ENCODE peak calls at places on chromosomes 12 and 14, in six cellular contexts. B is ureter; M is pulmonary artery endothelial cell; E is stimulated activated CD4-positive, alpha-beta T cell treated with anti-CD3 and anti-CD28 coated beads, Interleukin-12 subunit alpha, Interleukin-12 subunit beta, amount 100 ng/mL, for 4 hours; H is BJ; Q is astrocyte of the hippocampus. Y is an unnamed sample.

GRCh38 chr14:22391908-22392307 is 197.1 kb downstream of the DAD1 start:
- DNase-seq in M (peak; percentile 47), B (peak; percentile 73), H (no peak), Q (peak; percentile 88), E (no peak), Y (no peak)

GRCh38 chr12:241266-241665 is 21.4 kb downstream of the SLC6A13 start:
- DNase-seq in M (no peak), B (no peak), E (no peak), H (no peak), Q (no peak), Y (no peak)

GRCh38 chr14:88990856-88991255 is 166.4 kb downstream of the TTC8 start:
- DNase-seq in M (no peak), B (no peak), H (no peak), Q (no peak), E (no peak), Y (no peak)

GRCh38 chr12:63802012-63802608 is 22.4 kb downstream of the RXYLT1 start:
- DNase-seq in E (no peak), B (no peak), H (no peak), Q (peak; percentile 45), M (no peak), Y (no peak)

GRCh38 chr12:91836264-91836663 is 309.4 kb downstream of the BTG1 start:
- DNase-seq in E (no peak), B (no peak), M (no peak), Q (no peak), H (no peak), Y (no peak)

GRCh38 chr14:89836830-89837469 is 117.6 kb downstream of the EFCAB11 start:
- DNase-seq in M (no peak), H (no peak), E (no peak), B (no peak), Q (no peak), Y (no peak)

GRCh38 chr14:59630281-59630963 is 53.8 kb upstream of the CCDC175 start:
- DNase-seq in E (no peak), B (no peak), Q (peak; percentile 72), M (no peak), H (no peak), Y (no peak)

GRCh38 chr12:56410768-56411167 is 38.5 kb downstream of the TIMELESS start:
- DNase-seq in H (no peak), B (no peak), M (no peak), E (no peak), Q (no peak), Y (no peak)

GRCh38 chr14:68391292-68392014 is 401.4 kb downstream of the ZFP36L1 start:
- DNase-seq in H (peak; percentile 54), M (no peak), Q (peak; percentile 86), E (no peak), B (no peak), Y (no peak)

GRCh38 chr12:105418232-105418631 is 87.7 kb downstream of the C12orf75 start:
- DNase-seq in B (no peak), Q (peak; percentile 93), H (peak; percentile 97), E (no peak), M (no peak), Y (no peak)

GRCh38 chr12:77734489-77734888 is 96.2 kb upstream of the NAV3 start:
- DNase-seq in E (no peak), B (no peak), Q (no peak), M (no peak), H (peak; percentile 38), Y (no peak)

GRCh38 chr12:116172224-116172849 is 105.2 kb downstream of the MED13L start:
- DNase-seq in H (no peak), E (peak; percentile 16), B (no peak), M (no peak), Q (no peak), Y (no peak)

GRCh38 chr14:55354500-55354899 is 57.1 kb downstream of the ATG14 start:
- DNase-seq in E (peak; percentile 38), Q (peak; percentile 43), B (peak; percentile 65), H (no peak), M (peak; percentile 7), Y (no peak)

GRCh38 chr12:79689477-79690155 is 1.1 kb downstream of the PAWR start:
- DNase-seq in Q (peak; percentile 72), E (no peak), H (no peak), B (peak; percentile 57), M (no peak), Y (no peak)

GRCh38 chr12:128178971-128179370 is 88.0 kb upstream of the TMEM132C start:
- DNase-seq in Q (no peak), H (no peak), E (no peak), M (no peak), B (no peak), Y (no peak)

GRCh38 chr12:64181504-64182291 is 40.4 kb downstream of the KICS2 start:
- DNase-seq in Q (peak; percentile 95), B (peak; percentile 48), H (peak; percentile 95), E (no peak), M (peak; percentile 64), Y (no peak)

GRCh38 chr12:105561981-105562726 is 231.7 kb downstream of the C12orf75 start:
- DNase-seq in H (peak; percentile 15), E (no peak), B (peak; percentile 51), M (peak; percentile 27), Q (peak; percentile 92), Y (no peak)

GRCh38 chr12:52022841-52023181 is 16.1 kb downstream of the TAMALIN start:
- DNase-seq in Q (no peak), H (no peak), B (no peak), M (no peak), E (no peak), Y (no peak)

GRCh38 chr12:93122569-93123091 is 193.5 kb upstream of the EEA1 start:
- DNase-seq in E (no peak), Q (no peak), B (peak; percentile 73), M (no peak), H (no peak), Y (no peak)

GRCh38 chr12:1779783-1780182 is 40.6 kb upstream of the LRTM2 start:
- DNase-seq in B (no peak), Q (peak; percentile 87), M (peak; percentile 71), E (no peak), H (no peak), Y (no peak)

GRCh38 chr12:27554421-27555186 is 30.6 kb downstream of the PPFIBP1 start:
- DNase-seq in B (peak; percentile 78), E (no peak), H (no peak), Q (peak; percentile 42), M (no peak), Y (no peak)

GRCh38 chr12:130495156-130495555 is 157.5 kb downstream of the PIWIL1 start:
- DNase-seq in Q (no peak), M (no peak), H (no peak), B (no peak), E (no peak), Y (no peak)

GRCh38 chr12:262113-262512 is 523 bp downstream of the SLC6A13 start:
- DNase-seq in E (no peak), B (no peak), H (no peak), Q (no peak), M (no peak), Y (no peak)

GRCh38 chr12:1863823-1864222 is 43.5 kb downstream of the LRTM2 start:
- DNase-seq in H (no peak), E (no peak), Q (no peak), M (no peak), B (no peak), Y (no peak)

GRCh38 chr12:92845320-92845719 is 83.8 kb downstream of the EEA1 start:
- DNase-seq in E (no peak), H (no peak), M (no peak), B (no peak), Q (no peak), Y (no peak)

GRCh38 chr12:1930816-1931597 is 12.6 kb upstream of the CACNA2D4 start:
- DNase-seq in M (no peak), E (no peak), B (peak; percentile 38), H (no peak), Q (no peak), Y (no peak)

GRCh38 chr12:19496249-19497208 is 57.2 kb downstream of the AEBP2 start:
- DNase-seq in H (no peak), B (no peak), Q (no peak), M (no peak), E (no peak), Y (no peak)

GRCh38 chr12:128992116-128992515 is 138.8 kb downstream of the GLT1D1 start:
- DNase-seq in H (no peak), B (no peak), E (no peak), M (no peak), Q (no peak), Y (no peak)

GRCh38 chr12:116130431-116130830 is 147.1 kb downstream of the MED13L start:
- DNase-seq in Q (peak; percentile 63), M (no peak), B (no peak), H (no peak), E (no peak), Y (no peak)

GRCh38 chr12:94641283-94641682 is 9.1 kb downstream of the TMCC3 start:
- DNase-seq in H (no peak), E (no peak), M (no peak), B (no peak), Q (no peak), Y (no peak)

GRCh38 chr12:123713398-123714301 is 1.5 kb downstream of the ATP6V0A2 start:
- DNase-seq in E (no peak), M (no peak), B (no peak), Q (peak; percentile 14), H (no peak), Y (no peak)

GRCh38 chr14:64790478-64790877 is 86.3 kb downstream of the PLEKHG3 start:
- DNase-seq in E (no peak), B (no peak), Q (no peak), M (no peak), H (no peak), Y (no peak)

GRCh38 chr12:94304566-94305061 is 155.1 kb downstream of the CEP83 start:
- DNase-seq in E (no peak), H (peak; percentile 75), B (no peak), Q (peak; percentile 89), M (no peak), Y (no peak)

GRCh38 chr14:38311655-38312054 is 55.8 kb upstream of the CLEC14A start:
- DNase-seq in H (no peak), B (no peak), Q (no peak), M (no peak), E (no peak), Y (no peak)

GRCh38 chr12:130456375-130457199 is 118.9 kb downstream of the PIWIL1 start:
- DNase-seq in B (no peak), Q (peak; percentile 31), H (no peak), E (no peak), M (no peak), Y (no peak)